ENCODE peak calls at places on chromosomes 3 and 15, in seven cellular contexts. U is aorta; P is immature natural killer cell; B is NK-92 treated with Interleukin-12 subunit alpha and Interleukin-12 subunit beta, amount 100 ng/mL, for 24 hours; S is NCI-H1092; Y is fibroblast of the aortic adventitia; Q is kidney tubule cell. N is an unnamed sample.

GRCh38 chr15:56919708-56920637 is 1.5 kb downstream of the TCF12 start:
- DNase-seq in U (peak), S (peak), Q (peak), B (no peak), P (no peak), Y (peak), N (peak)

GRCh38 chr15:35886765-35887164 is 340.8 kb upstream of the DPH6 start:
- DNase-seq in Y (peak), S (no peak), P (no peak), Q (peak), U (no peak), B (no peak), N (peak)

GRCh38 chr3:14428087-14429067 is 26.0 kb downstream of the SLC6A6 start:
- DNase-seq in Y (no peak), S (peak), Q (no peak), P (no peak), B (no peak), U (no peak), N (no peak)

GRCh38 chr3:178060406-178060805 is 475.8 kb upstream of the KCNMB2 start:
- DNase-seq in Q (no peak), P (no peak), B (no peak), Y (peak), S (no peak), U (no peak), N (no peak)

GRCh38 chr15:98943609-98944111 is 63.9 kb downstream of the PGPEP1L start:
- DNase-seq in S (peak), U (no peak), Y (peak), P (no peak), B (no peak), Q (peak), N (no peak)

GRCh38 chr3:16013563-16013962 is 160.9 kb upstream of the GALNT15 start:
- DNase-seq in Q (no peak), B (no peak), S (no peak), U (no peak), P (no peak), Y (peak), N (peak)

GRCh38 chr3:127675651-127676391 is 3.1 kb downstream of the ABTB1 start:
- DNase-seq in B (no peak), Y (no peak), P (no peak), U (peak), S (no peak), Q (no peak), N (no peak)

GRCh38 chr3:141321109-141321497 is 47.2 kb upstream of the ZBTB38 start:
- DNase-seq in P (no peak), S (no peak), Y (no peak), Q (peak), U (no peak), B (no peak), N (no peak)

GRCh38 chr3:9795212-9795611 is 2.3 kb downstream of the ARPC4 start:
- DNase-seq in B (no peak), Q (no peak), P (no peak), Y (no peak), U (no peak), S (no peak), N (no peak)

N was measured in epithelial cell of esophagus.